ENCODE peak calls at places on chromosomes 16 and 17, in four cellular contexts. U is K562, D is HepG2, Z is A549. F is an unnamed sample.
A peak's percentile ranks its signal among the peaks of the same experiment; 100 is the strongest.

GRCh38 chr17:78870621-78871020 is 30.0 kb upstream of the USP36 start:
- DNase-seq in U (no peak), D (no peak), Z (no peak), F (no peak)

GRCh38 chr17:78818932-78819331 is 21.7 kb downstream of the USP36 start:
- DNase-seq in U (peak; percentile 27), D (no peak), Z (no peak), F (no peak)

GRCh38 chr17:76529643-76530488 is 7.6 kb downstream of the CYGB start:
- DNase-seq in U (peak; percentile 89), D (peak; percentile 61), Z (no peak), F (no peak)

GRCh38 chr17:62981933-62982332 is 15.9 kb downstream of the TANC2 start:
- DNase-seq in U (no peak), D (no peak), Z (no peak), F (no peak)

GRCh38 chr16:81107506-81107905 is 11.3 kb upstream of the GCSH start:
- DNase-seq in U (no peak), D (peak; percentile 48), Z (no peak), F (no peak)

GRCh38 chr16:15644306-15644961 is 1.5 kb upstream of the MARF1 start:
- DNase-seq in U (peak; percentile 45), D (peak; percentile 87), Z (no peak), F (no peak)

GRCh38 chr16:56974549-56975300 is 13.0 kb downstream of the CETP start:
- DNase-seq in U (no peak), D (no peak), Z (no peak), F (no peak)

GRCh38 chr17:4721203-4722135 is 9.8 kb upstream of the MED11 start:
- DNase-seq in U (peak; percentile 84), D (peak; percentile 95), Z (peak; percentile 85), F (no peak)

DNA sequence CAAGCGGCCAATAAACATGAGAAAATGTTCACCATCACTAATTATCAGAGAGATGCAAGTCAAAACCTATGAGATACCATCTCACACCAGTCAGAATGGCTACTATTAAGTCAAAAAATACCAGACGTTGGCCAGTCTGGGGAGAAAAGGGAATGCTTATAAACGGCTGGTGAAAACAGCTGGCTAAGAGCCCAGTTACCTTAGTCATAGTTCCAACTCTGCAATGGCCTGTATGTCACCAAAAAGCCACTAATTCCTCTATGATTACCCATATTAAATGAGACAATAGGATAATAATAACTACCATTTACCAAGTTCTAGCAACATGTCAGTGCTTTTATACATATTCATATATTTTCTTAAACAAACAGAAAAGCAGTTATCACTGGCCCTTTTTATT is 42.9 kb upstream of the CDRT4 start:
- DNase-seq in U (no peak), D (no peak), Z (no peak), F (no peak)
- TF ChIP-seq RNF2 in U (no peak), D (no peak), Z (no peak), F (no peak)

GRCh38 chr16:85123891-85124635 is 11.8 kb upstream of the CIBAR2 start:
- DNase-seq in U (no peak), D (no peak), Z (no peak), F (peak; percentile 47)
- TF ChIP-seq RNF2 in U (no peak), D (no peak), Z (no peak), F (no peak)

DNA sequence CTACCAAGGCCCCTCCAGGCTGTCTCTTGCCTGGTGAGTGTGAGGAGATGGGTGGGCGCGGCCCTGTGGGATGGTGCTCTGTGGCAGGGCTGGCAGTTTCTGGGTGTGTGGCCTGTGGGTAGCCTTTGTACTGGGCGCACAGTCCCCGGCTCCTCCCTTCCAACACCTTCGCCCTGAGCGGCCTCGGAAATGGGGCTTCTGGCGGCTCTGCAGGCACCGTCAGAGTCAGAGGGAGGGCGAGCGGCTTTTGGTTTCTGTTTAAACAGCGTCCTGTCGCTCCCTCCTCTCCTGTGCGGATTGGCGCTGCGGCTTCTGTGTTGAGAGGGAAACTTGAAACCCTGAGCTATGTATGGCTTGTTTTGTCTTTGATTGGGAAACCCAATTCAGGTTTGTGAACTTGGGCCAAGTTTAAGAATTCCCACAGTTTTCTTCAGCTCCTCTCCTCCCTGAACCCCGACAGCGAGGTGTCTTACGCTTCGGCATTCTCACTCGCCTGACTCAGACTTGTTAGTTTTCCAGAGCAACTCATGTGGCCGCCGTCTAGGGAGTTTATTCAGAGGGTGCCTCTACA is 8.3 kb upstream of the ZNF750 start:
- DNase-seq in U (no peak), D (peak; percentile 83), Z (no peak), F (no peak)
- TF ChIP-seq RNF2 in U (no peak), D (no peak), Z (no peak), F (no peak)

GRCh38 chr17:6108987-6109386 is 38.8 kb downstream of the WSCD1 start:
- DNase-seq in U (no peak), D (no peak), Z (no peak), F (no peak)
- TF ChIP-seq RNF2 in U (no peak), D (no peak), Z (no peak), F (no peak)

GRCh38 chr16:80029706-80030481 is 429.4 kb upstream of the MAF start:
- DNase-seq in U (peak; percentile 16), D (no peak), Z (no peak), F (no peak)
- TF ChIP-seq RNF2 in U (no peak), D (no peak), Z (no peak), F (no peak)